ENCODE peak calls at places on chromosomes 7 and 10, in four cellular contexts. X, E, A and O are unnamed samples.

GRCh38 chr10:124998624-124999291 is 56.8 kb downstream of the ZRANB1 start:
- DNase-seq in E (no peak), A (no peak), X (no peak), O (no peak)

GRCh38 chr7:47452715-47453092 is 129.2 kb downstream of the TNS3 start:
- DNase-seq in A (no peak), X (no peak), E (no peak), O (no peak)

GRCh38 chr7:2403718-2404648 is 572 bp downstream of the CHST12 start:
- DNase-seq in A (peak), E (no peak), X (no peak), O (peak)

GRCh38 chr10:60417024-60417423 is 27.3 kb upstream of the ANK3 start:
- DNase-seq in A (no peak), X (no peak), E (no peak), O (no peak)

GRCh38 chr10:73871915-73872710 is 2.2 kb downstream of the CAMK2G start:
- DNase-seq in X (no peak), A (peak), E (no peak), O (no peak)

GRCh38 chr7:51472017-51472296 is 155.3 kb upstream of the COBL start:
- DNase-seq in X (no peak), E (no peak), A (no peak), O (peak)

GRCh38 chr7:130473877-130474276 is 18.0 kb upstream of the MEST start:
- DNase-seq in X (no peak), A (no peak), E (no peak), O (no peak)

GRCh38 chr10:86366033-86366901 is at the start of gene GRID1:
- DNase-seq in A (peak), X (no peak), E (no peak), O (peak)

GRCh38 chr10:4835494-4835918 is 9.5 kb downstream of the AKR1E2 start:
- DNase-seq in E (no peak), X (no peak), A (no peak), O (no peak)

GRCh38 chr10:93468532-93469213 is 13.5 kb downstream of the MYOF start:
- DNase-seq in X (no peak), A (no peak), E (peak), O (peak)

GRCh38 chr10:71840177-71840711 is 10.8 kb downstream of the PSAP start:
- DNase-seq in E (no peak), A (peak), X (no peak), O (no peak)

GRCh38 chr10:60305394-60305892 is 84.2 kb downstream of the ANK3 start:
- DNase-seq in E (no peak), A (peak), X (no peak), O (no peak)

GRCh38 chr10:104680467-104681401 is 39.6 kb downstream of the SORCS3 start:
- DNase-seq in X (no peak), E (no peak), A (peak), O (no peak)

GRCh38 chr7:51316666-51317581 is at the start of gene COBL:
- DNase-seq in X (no peak), A (no peak), E (no peak), O (peak)

GRCh38 chr10:50582766-50583762 is 40.7 kb downstream of the SGMS1 start:
- DNase-seq in X (no peak), A (no peak), E (no peak), O (no peak)

GRCh38 chr7:48171190-48171589 is at the start of gene ABCA13:
- DNase-seq in A (no peak), X (no peak), E (no peak), O (no peak)

GRCh38 chr7:104341545-104341944 is 13.1 kb downstream of the LHFPL3 start:
- DNase-seq in E (no peak), A (peak), X (no peak), O (no peak)

GRCh38 chr7:55224810-55225209 is 140.3 kb upstream of the LANCL2 start:
- DNase-seq in E (no peak), X (no peak), A (no peak), O (no peak)

GRCh38 chr7:55224111-55224510 is 141.0 kb upstream of the LANCL2 start:
- DNase-seq in A (no peak), E (no peak), X (no peak), O (no peak)

GRCh38 chr7:55223023-55223422 is 142.1 kb upstream of the LANCL2 start:
- DNase-seq in E (no peak), X (no peak), A (no peak), O (no peak)
- TF ChIP-seq JUND in E (no peak), X (no peak), A (no peak), O (no peak)

DNA sequence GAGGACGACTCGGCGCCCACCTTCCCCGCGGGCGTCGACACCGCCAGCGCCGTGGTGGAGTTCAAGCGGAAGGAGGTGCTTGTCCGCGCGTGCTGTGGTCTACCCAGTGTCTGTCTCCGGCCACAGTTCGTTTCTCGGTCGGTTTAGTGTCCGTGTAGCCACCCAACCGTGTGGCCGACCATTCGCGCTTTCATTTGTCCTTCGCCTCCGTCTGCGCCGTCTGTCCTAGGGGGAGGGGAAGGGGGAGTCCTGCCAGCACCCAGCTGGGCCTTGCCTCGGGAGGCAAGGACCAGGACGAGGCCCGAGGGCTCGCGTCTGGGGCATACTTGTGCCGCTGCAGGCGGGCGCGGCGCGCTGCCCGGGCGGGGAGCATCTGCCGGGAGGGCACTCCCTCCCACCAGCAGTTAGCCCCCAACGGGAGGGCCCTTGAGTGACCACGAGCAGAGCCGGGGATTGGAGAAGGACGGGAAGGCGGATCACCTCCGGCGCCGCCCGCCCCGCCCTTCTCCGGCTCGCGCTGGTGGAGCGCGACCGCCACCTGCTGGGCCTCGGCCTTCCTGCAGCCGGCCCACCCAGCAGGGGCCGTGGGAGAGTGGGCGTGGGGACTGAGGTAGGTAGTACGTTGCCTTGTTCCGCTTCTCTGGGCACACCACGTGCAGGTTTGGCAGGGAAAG is 28.4 kb downstream of the RET start:
- DNase-seq in E (peak), X (no peak), A (peak), O (peak)
- TF ChIP-seq JUND in E (no peak), X (no peak), A (no peak), O (no peak)

DNA sequence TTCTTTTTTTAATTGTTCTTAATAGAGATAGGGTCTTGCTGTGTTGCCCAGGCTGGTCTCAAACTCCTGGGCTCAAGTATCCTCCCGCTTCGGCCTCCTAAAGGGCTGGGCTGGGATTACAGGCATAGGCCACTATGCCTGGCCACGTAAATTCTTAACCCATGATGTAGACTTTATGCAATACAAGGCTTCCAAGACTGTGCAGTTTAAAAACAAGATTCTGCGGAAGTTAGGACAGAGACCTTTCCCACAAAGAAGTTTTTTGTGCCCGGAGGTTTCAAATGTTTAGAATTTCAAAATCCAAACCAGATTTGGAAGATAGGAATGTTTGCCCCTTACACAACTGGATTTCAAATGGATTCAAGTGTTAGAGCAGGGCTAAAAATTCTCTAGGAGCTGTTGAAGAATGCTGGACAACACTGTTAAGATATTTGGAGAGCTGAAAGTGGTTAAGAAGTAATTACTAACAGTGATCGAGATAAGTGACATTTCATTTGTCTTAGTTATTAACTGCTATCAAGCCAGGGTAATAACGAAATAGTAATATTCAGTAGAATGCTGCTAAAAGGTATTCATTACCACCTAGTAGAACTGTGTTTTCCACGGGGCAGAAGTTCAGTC is 7.4 kb downstream of the APBB1IP start:
- DNase-seq in X (no peak), E (no peak), A (no peak), O (no peak)
- TF ChIP-seq JUND in X (no peak), E (no peak), A (no peak), O (no peak)

DNA sequence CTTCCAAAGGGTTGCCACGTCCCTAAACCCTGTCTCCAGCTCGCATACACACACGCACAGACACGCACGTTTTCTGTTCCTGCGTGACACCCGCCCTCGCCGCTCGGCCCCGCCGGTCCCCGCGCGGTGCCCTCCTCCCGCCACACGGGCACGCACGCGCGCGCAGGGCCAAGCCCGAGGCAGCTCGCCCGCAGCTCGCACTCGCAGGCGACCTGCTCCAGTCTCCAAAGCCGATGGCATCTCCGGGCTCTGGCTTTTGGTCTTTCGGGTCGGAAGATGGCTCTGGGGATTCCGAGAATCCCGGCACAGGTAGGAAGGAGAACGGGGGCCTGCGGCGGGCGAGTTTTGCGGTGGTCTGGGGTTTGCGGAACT is at the start of gene GAD2:
- DNase-seq in A (no peak), X (no peak), E (no peak), O (no peak)
- TF ChIP-seq JUND in A (no peak), X (no peak), E (no peak), O (no peak)

GRCh38 chr10:112956631-112957350 is 6.7 kb downstream of the TCF7L2 start:
- DNase-seq in E (no peak), A (no peak), X (no peak), O (no peak)

GRCh38 chr10:112953075-112953501 is 3.0 kb downstream of the TCF7L2 start:
- DNase-seq in A (no peak), X (no peak), E (no peak), O (no peak)

GRCh38 chr10:112953760-112954159 is 3.7 kb downstream of the TCF7L2 start:
- DNase-seq in X (no peak), E (no peak), A (no peak), O (no peak)

GRCh38 chr10:112955736-112956421 is 5.8 kb downstream of the TCF7L2 start:
- DNase-seq in A (no peak), X (no peak), E (no peak), O (no peak)

DNA sequence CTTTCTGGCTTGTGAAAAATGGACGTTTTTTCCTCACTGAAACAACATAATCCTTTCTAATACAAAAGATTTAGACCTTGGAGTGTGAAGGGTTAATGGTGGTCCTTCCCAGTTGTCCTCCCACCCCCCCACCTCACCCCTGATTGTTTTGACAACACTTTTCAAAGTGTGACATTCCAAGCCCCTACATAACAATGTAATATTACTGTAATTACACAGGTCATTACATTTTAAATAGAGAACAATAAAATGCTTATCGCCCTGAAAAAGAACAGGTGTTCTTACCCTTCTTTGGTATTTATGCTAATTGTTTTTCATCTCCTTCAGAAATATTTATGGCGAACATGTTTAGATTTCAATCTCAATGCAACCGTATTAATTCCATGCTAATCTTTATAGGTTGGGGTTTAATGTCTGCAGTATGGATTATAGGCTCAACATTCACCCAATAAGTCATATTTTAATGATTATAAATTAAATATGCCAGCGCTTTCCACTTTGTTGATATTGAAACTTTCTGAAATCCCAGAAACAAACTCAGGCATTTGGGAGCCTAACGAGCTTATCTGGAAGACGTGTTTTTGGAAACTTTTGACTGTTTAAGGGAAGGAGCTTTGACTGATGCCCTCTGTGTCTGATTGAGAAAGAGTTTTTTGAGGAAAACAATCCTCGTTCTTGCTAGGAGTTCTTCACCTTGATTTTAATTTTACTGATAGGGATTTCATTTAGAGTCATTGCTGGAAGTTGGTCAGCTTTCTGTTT is 5.1 kb downstream of the TCF7L2 start:
- DNase-seq in A (no peak), X (no peak), E (no peak), O (no peak)
- TF ChIP-seq JUND in A (no peak), X (no peak), E (no peak), O (no peak)

GRCh38 chr7:73521636-73522080 is 435 bp downstream of the BAZ1B start:
- DNase-seq in E (no peak), A (peak), X (no peak), O (peak)

GRCh38 chr7:73522081-73522818 is at the start of gene BAZ1B:
- DNase-seq in X (peak), A (peak), E (peak), O (peak)

GRCh38 chr7:73519867-73520672 is 2.0 kb downstream of the BAZ1B start:
- DNase-seq in X (no peak), A (no peak), E (no peak), O (peak)

GRCh38 chr7:73518470-73518869 is 3.6 kb downstream of the BAZ1B start:
- DNase-seq in E (no peak), X (no peak), A (no peak), O (no peak)

DNA sequence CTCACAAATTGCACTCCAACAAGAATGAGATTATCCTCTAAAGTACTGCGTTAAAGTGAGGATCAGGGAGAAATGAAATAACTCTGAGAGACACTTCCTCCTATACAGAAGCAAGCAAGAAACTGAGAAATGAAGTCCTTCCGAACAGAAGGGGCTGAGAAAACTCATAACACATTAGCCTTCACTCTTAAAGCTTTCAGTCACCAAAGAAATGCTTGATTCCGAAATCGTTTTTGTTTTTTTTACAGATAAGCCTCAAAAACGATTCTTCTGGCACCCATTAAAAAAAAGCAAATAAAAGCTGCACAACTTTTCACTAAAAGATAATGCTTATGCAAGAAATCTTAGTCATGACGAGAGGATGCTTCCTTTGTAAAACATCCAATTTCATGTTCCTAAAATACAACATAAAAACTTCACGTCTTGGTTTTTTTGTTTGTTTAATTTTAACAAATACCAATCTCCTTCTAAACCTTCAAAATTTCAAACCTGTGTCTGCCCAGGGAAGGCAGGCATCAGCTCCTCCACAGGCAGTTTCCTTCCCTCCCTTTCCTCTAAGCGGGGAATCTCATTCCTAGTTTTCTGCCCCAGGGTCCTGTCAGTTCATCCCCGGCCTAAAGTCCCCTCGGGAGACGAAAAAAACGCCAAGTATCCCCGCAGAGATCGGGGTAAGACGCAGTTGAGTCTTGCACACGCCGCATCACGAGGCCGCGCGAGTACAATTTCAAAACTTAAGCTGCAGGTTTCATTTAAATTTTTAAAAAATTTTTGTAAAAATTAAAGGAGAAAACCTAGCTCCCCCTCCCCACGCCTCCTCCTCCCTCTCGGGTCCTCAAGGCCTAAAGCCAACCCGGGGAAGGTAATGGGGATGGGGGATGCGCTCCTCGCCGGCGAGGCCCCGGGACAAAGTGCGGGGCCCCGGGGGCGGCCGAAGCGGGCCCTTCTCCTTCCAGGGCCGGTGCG is 1.1 kb downstream of the BAZ1B start:
- DNase-seq in X (no peak), A (peak), E (no peak), O (peak)
- TF ChIP-seq JUND in X (no peak), A (no peak), E (no peak), O (no peak)

GRCh38 chr10:49058341-49059255 is 56.7 kb downstream of the VSTM4 start:
- DNase-seq in E (no peak), A (no peak), X (no peak), O (no peak)
- TF ChIP-seq JUND in E (no peak), A (no peak), X (no peak), O (no peak)

GRCh38 chr7:108200326-108200725 is 70.2 kb upstream of the LAMB4 start:
- DNase-seq in A (no peak), X (no peak), E (no peak), O (no peak)
- TF ChIP-seq JUND in A (no peak), X (no peak), E (no peak), O (no peak)

GRCh38 chr7:155962968-155963300 is 150.7 kb upstream of the SHH start:
- DNase-seq in E (no peak), X (no peak), A (no peak), O (no peak)

GRCh38 chr7:155963356-155963755 is 151.1 kb upstream of the SHH start:
- DNase-seq in X (no peak), A (no peak), E (no peak), O (no peak)

GRCh38 chr7:155965010-155965409 is 152.7 kb upstream of the SHH start:
- DNase-seq in X (no peak), A (no peak), E (peak), O (no peak)

GRCh38 chr7:155963771-155964195 is 151.5 kb upstream of the SHH start:
- DNase-seq in E (no peak), X (no peak), A (no peak), O (no peak)

DNA sequence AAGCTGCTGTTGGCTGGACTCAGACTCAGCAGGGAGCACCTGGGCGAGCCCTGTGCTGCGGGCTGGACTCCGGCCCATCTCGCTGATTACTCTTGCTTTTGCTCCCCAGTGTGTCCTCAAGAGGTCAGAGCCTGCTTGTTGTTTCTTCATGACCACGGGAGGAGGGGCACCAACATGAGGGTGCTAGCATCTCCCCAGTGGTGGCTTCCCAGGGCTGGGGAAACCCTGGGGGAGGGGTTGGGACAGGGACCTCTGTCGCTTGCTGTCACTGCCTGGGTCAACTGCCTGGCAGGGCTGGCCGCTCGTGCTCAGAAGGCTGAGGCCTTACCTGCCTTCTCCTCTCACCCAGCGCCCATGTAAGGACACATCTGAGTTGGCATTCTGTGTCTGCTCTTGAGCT is 152.3 kb upstream of the SHH start:
- DNase-seq in E (peak), A (no peak), X (no peak), O (no peak)
- TF ChIP-seq JUND in E (no peak), A (no peak), X (no peak), O (no peak)